ENCODE peak calls at places on chromosome 15, in four cellular contexts. One of them, this sample, is unnamed.

GRCh38 chr15:35445891-35446290 is 100.1 kb downstream of the DPH6 start:
- DNase-seq in H9: no peak
- DNase-seq in foreskin fibroblast: no peak
- DNase-seq in naive B cell: no peak
- DNase-seq in this sample: no peak

GRCh38 chr15:39153058-39153457 is 427.8 kb upstream of the THBS1 start:
- DNase-seq in naive B cell: no peak
- DNase-seq in H9: no peak
- DNase-seq in foreskin fibroblast: no peak
- DNase-seq in this sample: no peak

GRCh38 chr15:87981969-87982368 is 274.6 kb downstream of the NTRK3 start:
- DNase-seq in foreskin fibroblast: no peak
- DNase-seq in naive B cell: no peak
- DNase-seq in H9: no peak
- DNase-seq in this sample: no peak

GRCh38 chr15:55737373-55737772 is 5.6 kb downstream of the PRTG start:
- DNase-seq in foreskin fibroblast: peak
- DNase-seq in naive B cell: no peak
- DNase-seq in H9: no peak
- DNase-seq in this sample: no peak

GRCh38 chr15:41556657-41557056 is 2.4 kb upstream of the TYRO3 start:
- DNase-seq in foreskin fibroblast: no peak
- DNase-seq in naive B cell: no peak
- DNase-seq in H9: no peak
- DNase-seq in this sample: no peak

GRCh38 chr15:81298606-81299005 is 25.3 kb downstream of the STARD5 start:
- DNase-seq in H9: no peak
- DNase-seq in naive B cell: no peak
- DNase-seq in foreskin fibroblast: no peak
- DNase-seq in this sample: no peak

GRCh38 chr15:74808073-74808839 is 4.4 kb upstream of the LMAN1L start:
- DNase-seq in naive B cell: no peak
- DNase-seq in foreskin fibroblast: no peak
- DNase-seq in H9: no peak
- DNase-seq in this sample: no peak

GRCh38 chr15:71496336-71496955 is 313.9 kb upstream of the NR2E3 start:
- DNase-seq in H9: no peak
- DNase-seq in naive B cell: no peak
- DNase-seq in foreskin fibroblast: peak
- DNase-seq in this sample: peak

GRCh38 chr15:38651328-38652038 is 86.9 kb upstream of the RASGRP1 start:
- DNase-seq in foreskin fibroblast: no peak
- DNase-seq in naive B cell: peak
- DNase-seq in H9: no peak
- DNase-seq in this sample: no peak

GRCh38 chr15:94844533-94845390 is 613.4 kb downstream of the MCTP2 start:
- DNase-seq in naive B cell: no peak
- DNase-seq in foreskin fibroblast: peak
- DNase-seq in H9: peak
- DNase-seq in this sample: no peak

GRCh38 chr15:60520041-60520824 is 41.3 kb upstream of the ICE2 start:
- DNase-seq in naive B cell: no peak
- DNase-seq in foreskin fibroblast: peak
- DNase-seq in H9: no peak
- DNase-seq in this sample: no peak

GRCh38 chr15:96326551-96327154 is 3.8 kb upstream of the NR2F2 start:
- DNase-seq in H9: peak
- DNase-seq in naive B cell: no peak
- DNase-seq in foreskin fibroblast: peak
- DNase-seq in this sample: no peak

GRCh38 chr15:45645026-45645980 is 10.5 kb downstream of the SQOR start:
- DNase-seq in H9: no peak
- DNase-seq in foreskin fibroblast: peak
- DNase-seq in naive B cell: no peak
- DNase-seq in this sample: peak

GRCh38 chr15:25481208-25481862 is 42.5 kb upstream of the UBE3A start:
- DNase-seq in foreskin fibroblast: no peak
- DNase-seq in naive B cell: no peak
- DNase-seq in H9: peak
- DNase-seq in this sample: no peak

GRCh38 chr15:46714959-46715358 is 1002.3 kb upstream of the SEMA6D start:
- DNase-seq in naive B cell: no peak
- DNase-seq in foreskin fibroblast: no peak
- DNase-seq in H9: no peak
- DNase-seq in this sample: no peak

GRCh38 chr15:101088311-101088710 is 163.5 kb downstream of the CHSY1 start:
- DNase-seq in foreskin fibroblast: no peak
- DNase-seq in H9: no peak
- DNase-seq in naive B cell: no peak
- DNase-seq in this sample: no peak

GRCh38 chr15:79089331-79089889 is 1.2 kb downstream of the RASGRF1 start:
- DNase-seq in H9: peak
- DNase-seq in naive B cell: no peak
- DNase-seq in foreskin fibroblast: no peak
- DNase-seq in this sample: no peak

GRCh38 chr15:70783610-70784021 is 20.3 kb upstream of the UACA start:
- DNase-seq in naive B cell: no peak
- DNase-seq in foreskin fibroblast: peak
- DNase-seq in H9: no peak
- DNase-seq in this sample: no peak

GRCh38 chr15:40959331-40960141 is 6.3 kb downstream of the CHAC1 start:
- DNase-seq in H9: peak
- DNase-seq in naive B cell: no peak
- DNase-seq in foreskin fibroblast: no peak
- DNase-seq in this sample: no peak

GRCh38 chr15:35290301-35290721 is 205.2 kb upstream of the NANOGP8 start:
- DNase-seq in H9: no peak
- DNase-seq in naive B cell: no peak
- DNase-seq in foreskin fibroblast: no peak
- DNase-seq in this sample: no peak

GRCh38 chr15:77369168-77369567 is 50.7 kb downstream of the PEAK1 start:
- DNase-seq in H9: no peak
- DNase-seq in foreskin fibroblast: peak
- DNase-seq in naive B cell: no peak
- DNase-seq in this sample: no peak

GRCh38 chr15:31399544-31400171 is 73.0 kb downstream of the KLF13 start:
- DNase-seq in foreskin fibroblast: no peak
- DNase-seq in naive B cell: no peak
- DNase-seq in H9: no peak
- DNase-seq in this sample: no peak

GRCh38 chr15:99986297-99987118 is 253.3 kb upstream of the LYSMD4 start:
- DNase-seq in H9: no peak
- DNase-seq in foreskin fibroblast: no peak
- DNase-seq in naive B cell: no peak
- DNase-seq in this sample: no peak

GRCh38 chr15:51624022-51624421 is 1.5 kb upstream of the DMXL2 start:
- DNase-seq in foreskin fibroblast: no peak
- DNase-seq in H9: no peak
- DNase-seq in naive B cell: no peak
- DNase-seq in this sample: no peak

GRCh38 chr15:90184119-90184785 is 16.9 kb upstream of the SEMA4B start:
- DNase-seq in H9: peak
- DNase-seq in foreskin fibroblast: peak
- DNase-seq in naive B cell: peak
- DNase-seq in this sample: peak

GRCh38 chr15:70062321-70062956 is 35.3 kb downstream of the TLE3 start:
- DNase-seq in H9: no peak
- DNase-seq in naive B cell: no peak
- DNase-seq in foreskin fibroblast: peak
- DNase-seq in this sample: peak

GRCh38 chr15:71195242-71195641 is 80.0 kb downstream of the THSD4 start:
- DNase-seq in foreskin fibroblast: no peak
- DNase-seq in H9: peak
- DNase-seq in naive B cell: no peak
- DNase-seq in this sample: no peak

GRCh38 chr15:97977734-97978133 is 17.2 kb downstream of the ARRDC4 start:
- DNase-seq in naive B cell: no peak
- DNase-seq in foreskin fibroblast: no peak
- DNase-seq in H9: no peak
- DNase-seq in this sample: no peak

GRCh38 chr15:45641374-45641778 is 6.5 kb downstream of the SQOR start:
- DNase-seq in foreskin fibroblast: peak
- DNase-seq in H9: no peak
- DNase-seq in naive B cell: no peak
- DNase-seq in this sample: peak

GRCh38 chr15:44495562-44495961 is 41.4 kb upstream of the EIF3J start:
- DNase-seq in H9: no peak
- DNase-seq in naive B cell: no peak
- DNase-seq in foreskin fibroblast: no peak
- DNase-seq in this sample: no peak

GRCh38 chr15:100301905-100302431 is 39.8 kb downstream of the ADAMTS17 start:
- DNase-seq in H9: no peak
- DNase-seq in naive B cell: no peak
- DNase-seq in foreskin fibroblast: no peak
- DNase-seq in this sample: no peak

This sample was measured in skeletal muscle cell.